ENCODE peak calls at places on chromosomes 16 and 17, in seven cellular contexts. H is GM23338, L is SK-N-SH, A is H1, D is stomach, R is breast epithelium, C is HL-60. J is an unnamed sample.

GRCh38 chr17:79931517-79932309 is 92.5 kb upstream of the CBX4 start:
- DNase-seq in R (no peak), H (no peak), C (no peak), L (no peak), A (no peak), D (no peak), J (no peak)

GRCh38 chr16:79402920-79403319 is 197.6 kb downstream of the MAF start:
- DNase-seq in L (no peak), H (no peak), C (no peak), R (no peak), A (no peak), D (no peak), J (no peak)

GRCh38 chr17:78390241-78391050 is 12.0 kb downstream of the PGS1 start:
- DNase-seq in H (peak), C (no peak), L (peak), A (no peak), R (no peak), D (no peak), J (no peak)

GRCh38 chr16:85522842-85523601 is 90.1 kb upstream of the GSE1 start:
- DNase-seq in H (no peak), L (no peak), C (no peak), A (no peak), D (peak), R (peak), J (no peak)

GRCh38 chr17:80252871-80253270 is 7.8 kb upstream of the RNF213 start:
- DNase-seq in C (peak), L (peak), D (peak), R (peak), A (peak), H (peak), J (peak)

GRCh38 chr16:30482366-30482765 is 9.8 kb downstream of the ITGAL start:
- DNase-seq in A (no peak), R (no peak), D (no peak), C (no peak), H (peak), L (no peak), J (no peak)

GRCh38 chr16:22402191-22402590 is 27.8 kb upstream of the CDR2 start:
- DNase-seq in R (no peak), C (no peak), A (no peak), H (no peak), D (no peak), L (no peak), J (no peak)

GRCh38 chr16:16828913-16829398 is 450.0 kb downstream of the NPIPA7 start:
- DNase-seq in R (no peak), L (no peak), D (no peak), A (no peak), H (peak), C (no peak), J (no peak)

GRCh38 chr16:89335803-89336485 is 118.4 kb downstream of the ZNF778 start:
- DNase-seq in D (no peak), R (no peak), H (no peak), L (no peak), A (no peak), C (no peak), J (no peak)

GRCh38 chr17:3972931-3973330 is 8.7 kb upstream of the ATP2A3 start:
- DNase-seq in C (no peak), D (no peak), L (peak), A (no peak), H (no peak), R (no peak), J (peak)
- H3K4me3 ChIP-seq in C (no peak), D (no peak), L (no peak), A (no peak), H (no peak), R (no peak), J (no peak)

GRCh38 chr17:28744802-28745051 is 916 bp downstream of the TRAF4 start:
- DNase-seq in L (no peak), C (no peak), D (no peak), A (no peak), H (no peak), R (no peak), J (no peak)
- TF ChIP-seq POLR2AphosphoS5 in L (no peak), C (no peak), D (no peak), A (no peak), H (no peak), R (no peak), J (no peak)

GRCh38 chr16:28984619-28985135 is at the start of gene LAT:
- DNase-seq in A (no peak), R (no peak), H (no peak), D (peak), C (peak), L (no peak), J (peak)

GRCh38 chr16:28986492-28986891 is 1.6 kb downstream of the LAT start:
- DNase-seq in A (no peak), D (no peak), C (no peak), L (no peak), H (no peak), R (no peak), J (no peak)

GRCh38 chr16:28984091-28984490 is 761 bp upstream of the LAT start:
- DNase-seq in C (no peak), D (no peak), A (no peak), R (no peak), H (no peak), L (no peak), J (no peak)

GRCh38 chr16:28985611-28986041 is 774 bp downstream of the LAT start:
- DNase-seq in R (no peak), D (no peak), L (no peak), H (no peak), A (no peak), C (no peak), J (no peak)

DNA sequence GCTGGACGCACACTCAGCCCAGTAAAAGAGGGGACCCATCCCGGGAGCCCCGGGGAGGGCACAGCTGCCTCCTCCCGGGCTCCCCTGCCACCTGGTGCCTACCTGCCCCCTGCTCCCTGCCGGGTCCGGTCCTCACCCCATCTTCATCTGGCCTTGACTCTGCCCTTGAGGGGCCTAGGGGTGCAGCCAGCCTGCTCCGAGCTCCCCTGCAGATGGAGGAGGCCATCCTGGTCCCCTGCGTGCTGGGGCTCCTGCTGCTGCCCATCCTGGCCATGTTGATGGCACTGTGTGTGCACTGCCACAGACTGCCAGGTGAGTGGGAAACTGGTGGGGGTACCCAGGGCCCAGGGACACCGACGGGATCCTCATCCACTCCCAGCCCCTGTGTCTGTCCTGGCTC is 354 bp downstream of the LAT start:
- DNase-seq in A (no peak), D (no peak), L (no peak), H (no peak), R (no peak), C (no peak), J (peak)
- H3K4me3 ChIP-seq in A (no peak), D (peak), L (no peak), H (no peak), R (peak), C (no peak), J (peak)

GRCh38 chr16:785563-786535 is 2.3 kb downstream of the RPUSD1 start:
- DNase-seq in L (peak), A (peak), R (peak), D (peak), C (peak), H (peak), J (peak)
- TF ChIP-seq POLR2AphosphoS5 in L (no peak), A (no peak), R (no peak), D (no peak), C (peak), H (no peak), J (peak)

GRCh38 chr17:57481901-57482300 is 225.6 kb downstream of the MSI2 start:
- DNase-seq in C (no peak), H (no peak), R (no peak), A (no peak), L (no peak), D (no peak), J (no peak)
- H3K4me3 ChIP-seq in C (no peak), H (no peak), R (no peak), A (no peak), L (no peak), D (no peak), J (no peak)

DNA sequence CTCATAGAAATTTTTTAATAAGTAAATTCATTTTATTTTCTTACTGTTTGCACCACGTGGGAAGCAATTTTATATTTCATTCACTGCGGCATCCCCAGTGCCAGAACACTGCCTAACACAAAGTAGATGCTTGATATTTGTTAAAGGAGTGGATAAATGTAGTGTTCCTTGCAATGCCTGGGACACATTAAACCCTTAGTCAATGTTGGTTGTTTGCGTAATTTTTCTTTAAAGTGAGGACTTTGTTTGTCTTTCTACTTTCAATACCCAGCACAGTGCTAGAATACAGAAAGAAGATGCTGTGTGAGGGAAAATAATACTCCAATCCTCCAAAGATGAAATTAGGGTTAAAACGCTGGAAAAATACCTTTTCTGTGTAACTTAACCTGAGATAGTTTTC is 299.3 kb downstream of the MAP2K6 start:
- DNase-seq in A (no peak), L (no peak), H (no peak), R (no peak), C (no peak), D (no peak), J (no peak)
- TF ChIP-seq POLR2AphosphoS5 in A (no peak), L (no peak), H (no peak), R (no peak), C (no peak), D (no peak), J (no peak)

GRCh38 chr17:15332338-15332737 is 9.1 kb downstream of the TEKT3 start:
- DNase-seq in C (no peak), A (peak), H (peak), L (no peak), D (no peak), R (no peak), J (no peak)
- H3K4me3 ChIP-seq in C (no peak), A (peak), H (peak), L (no peak), D (no peak), R (no peak), J (no peak)

GRCh38 chr17:39867891-39868553 is at the start of gene ZPBP2:
- DNase-seq in C (no peak), H (peak), L (no peak), A (no peak), R (no peak), D (no peak), J (peak)
- TF ChIP-seq POLR2AphosphoS5 in C (no peak), H (no peak), L (no peak), A (no peak), R (no peak), D (no peak), J (peak)

GRCh38 chr17:28041844-28042656 is 427 bp upstream of the NLK start:
- DNase-seq in C (peak), H (peak), D (no peak), L (no peak), A (no peak), R (no peak), J (no peak)

GRCh38 chr17:28042721-28043291 is 329 bp downstream of the NLK start:
- DNase-seq in H (no peak), R (no peak), D (no peak), L (no peak), C (no peak), A (no peak), J (peak)

GRCh38 chr17:28043296-28043695 is 819 bp downstream of the NLK start:
- DNase-seq in A (no peak), L (no peak), D (no peak), C (no peak), R (no peak), H (no peak), J (no peak)

GRCh38 chr17:28042657-28042720 is at the start of gene NLK:
- DNase-seq in A (no peak), H (no peak), D (no peak), C (no peak), L (no peak), R (no peak), J (no peak)

GRCh38 chr17:28041068-28041843 is 1.2 kb upstream of the NLK start:
- DNase-seq in C (peak), R (peak), H (peak), A (peak), D (peak), L (peak), J (peak)
- H3K4me3 ChIP-seq in C (peak), R (peak), H (peak), A (peak), D (peak), L (peak), J (peak)

GRCh38 chr16:18965555-18965954 is 18.2 kb upstream of the TMC7 start:
- DNase-seq in H (no peak), C (no peak), L (no peak), R (no peak), A (no peak), D (no peak), J (no peak)

GRCh38 chr16:18966791-18967190 is 16.9 kb upstream of the TMC7 start:
- DNase-seq in H (no peak), L (no peak), C (no peak), D (no peak), A (no peak), R (no peak), J (peak)

GRCh38 chr16:18975109-18975508 is 8.6 kb upstream of the TMC7 start:
- DNase-seq in D (no peak), H (no peak), C (no peak), R (no peak), A (no peak), L (no peak), J (peak)

GRCh38 chr16:18969050-18969854 is 14.5 kb upstream of the TMC7 start:
- DNase-seq in L (peak), D (peak), H (peak), C (peak), R (peak), A (peak), J (peak)

DNA sequence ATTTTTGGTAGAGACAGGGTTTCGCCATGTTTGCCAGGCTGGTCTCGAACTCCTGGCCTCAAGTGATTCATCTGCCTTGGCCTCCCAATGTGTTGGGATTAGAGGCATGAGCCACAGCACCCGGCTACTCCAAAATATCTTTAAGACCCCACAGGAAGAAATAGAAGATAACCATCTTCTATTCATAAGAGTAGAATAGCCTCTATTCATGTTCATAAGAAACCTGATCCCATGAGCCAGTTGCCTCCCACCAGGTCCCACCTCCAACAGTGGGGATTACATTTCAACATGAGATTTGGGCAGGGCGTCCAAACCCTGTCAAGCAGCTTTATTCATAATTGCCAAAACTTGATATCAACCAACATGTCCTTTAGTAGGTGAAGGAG is 13.9 kb upstream of the TMC7 start:
- DNase-seq in L (no peak), C (no peak), D (no peak), R (no peak), H (no peak), A (no peak), J (peak)
- TF ChIP-seq POLR2AphosphoS5 in L (no peak), C (no peak), D (no peak), R (no peak), H (no peak), A (no peak), J (no peak)

J was measured in spleen.